ENCODE peak calls at places on chromosomes 6 and 20, in four cellular contexts. F is A673, P is epithelial cell of esophagus, K is left lung. V is an unnamed sample.

GRCh38 chr6:93581371-93581770 is 162.0 kb upstream of the EPHA7 start:
- DNase-seq in F (no peak), P (no peak), K (no peak), V (no peak)

GRCh38 chr6:40947876-40948514 is 91.0 kb downstream of the UNC5CL start:
- DNase-seq in P (peak; percentile 70), F (no peak), K (no peak), V (no peak)

GRCh38 chr20:4073852-4074741 is 58.7 kb upstream of the RNF24 start:
- DNase-seq in F (no peak), P (no peak), K (no peak), V (no peak)

GRCh38 chr6:128410584-128410983 is 109.8 kb downstream of the PTPRK start:
- DNase-seq in F (peak; percentile 40), K (no peak), P (no peak), V (no peak)

GRCh38 chr6:14652536-14652935 is 535.0 kb downstream of the CD83 start:
- DNase-seq in F (no peak), K (no peak), P (peak; percentile 86), V (no peak)

GRCh38 chr20:63835031-63835858 is 4.2 kb upstream of the ZBTB46 start:
- DNase-seq in P (peak; percentile 90), F (peak; percentile 42), K (peak; percentile 88), V (peak; percentile 68)

GRCh38 chr6:36848658-36849441 is 9.6 kb upstream of the CPNE5 start:
- DNase-seq in K (peak; percentile 82), F (no peak), P (peak; percentile 61), V (peak; percentile 52)

GRCh38 chr6:20572940-20573339 is 38.7 kb downstream of the CDKAL1 start:
- DNase-seq in P (peak; percentile 64), K (no peak), F (peak; percentile 83), V (no peak)

GRCh38 chr6:123519191-123519510 is 117.6 kb downstream of the TRDN start:
- DNase-seq in P (no peak), F (no peak), K (no peak), V (no peak)

GRCh38 chr6:122715725-122716124 is 63.8 kb upstream of the FABP7 start:
- DNase-seq in K (no peak), P (peak; percentile 12), F (no peak), V (no peak)

GRCh38 chr6:147217840-147218404 is 13.7 kb downstream of the STXBP5 start:
- DNase-seq in F (no peak), P (no peak), K (no peak), V (no peak)

GRCh38 chr20:46128310-46129151 is 10.4 kb downstream of the CD40 start:
- DNase-seq in F (peak; percentile 41), P (no peak), K (no peak), V (peak; percentile 61)

GRCh38 chr20:59525500-59526241 is 78.7 kb upstream of the PHACTR3 start:
- DNase-seq in F (peak; percentile 75), K (peak; percentile 81), P (peak; percentile 29), V (peak; percentile 87)

GRCh38 chr20:3798908-3799248 is 2.8 kb downstream of the CDC25B start:
- DNase-seq in K (no peak), P (no peak), F (no peak), V (no peak)

GRCh38 chr6:149209879-149210278 is 107.6 kb upstream of the TAB2 start:
- DNase-seq in P (no peak), F (no peak), K (no peak), V (no peak)

GRCh38 chr6:154632121-154632520 is 101.1 kb upstream of the SCAF8 start:
- DNase-seq in P (no peak), K (no peak), F (no peak), V (no peak)

GRCh38 chr20:5600982-5601381 is 149.2 kb upstream of the SHLD1 start:
- DNase-seq in K (no peak), F (no peak), P (no peak), V (no peak)

GRCh38 chr20:51712501-51713212 is 55.5 kb downstream of the ATP9A start:
- DNase-seq in F (peak; percentile 66), P (peak; percentile 40), K (no peak), V (no peak)

GRCh38 chr6:165637591-165637990 is 25.4 kb downstream of the PDE10A start:
- DNase-seq in K (no peak), F (no peak), P (no peak), V (no peak)

GRCh38 chr6:100823041-100823440 is 58.1 kb downstream of the ASCC3 start:
- DNase-seq in P (no peak), K (no peak), F (no peak), V (no peak)

GRCh38 chr6:42260424-42260888 is 42.8 kb upstream of the MRPS10 start:
- DNase-seq in P (no peak), F (peak; percentile 71), K (no peak), V (no peak)

GRCh38 chr6:116101298-116101718 is 655 bp downstream of the NT5DC1 start:
- DNase-seq in K (no peak), P (no peak), F (no peak), V (no peak)

GRCh38 chr20:58623579-58624473 is 27.3 kb upstream of the STX16 start:
- DNase-seq in P (peak; percentile 97), F (peak; percentile 78), K (no peak), V (peak; percentile 23)

GRCh38 chr6:167756594-167756993 is 70.1 kb upstream of the AFDN start:
- DNase-seq in K (no peak), P (no peak), F (no peak), V (no peak)

GRCh38 chr6:161429921-161430490 is 156.1 kb upstream of the AGPAT4 start:
- DNase-seq in P (no peak), K (no peak), F (no peak), V (no peak)

GRCh38 chr6:54618597-54618996 is 228.0 kb upstream of the FAM83B start:
- DNase-seq in K (no peak), P (no peak), F (no peak), V (no peak)

GRCh38 chr6:54619102-54619501 is 227.5 kb upstream of the FAM83B start:
- DNase-seq in P (no peak), F (no peak), K (no peak), V (no peak)

GRCh38 chr6:54614499-54615195 is 231.9 kb upstream of the FAM83B start:
- DNase-seq in P (no peak), F (no peak), K (peak; percentile 12), V (no peak)

GRCh38 chr6:54621285-54621684 is 225.3 kb upstream of the FAM83B start:
- DNase-seq in P (peak; percentile 70), K (no peak), F (peak; percentile 13), V (no peak)

DNA sequence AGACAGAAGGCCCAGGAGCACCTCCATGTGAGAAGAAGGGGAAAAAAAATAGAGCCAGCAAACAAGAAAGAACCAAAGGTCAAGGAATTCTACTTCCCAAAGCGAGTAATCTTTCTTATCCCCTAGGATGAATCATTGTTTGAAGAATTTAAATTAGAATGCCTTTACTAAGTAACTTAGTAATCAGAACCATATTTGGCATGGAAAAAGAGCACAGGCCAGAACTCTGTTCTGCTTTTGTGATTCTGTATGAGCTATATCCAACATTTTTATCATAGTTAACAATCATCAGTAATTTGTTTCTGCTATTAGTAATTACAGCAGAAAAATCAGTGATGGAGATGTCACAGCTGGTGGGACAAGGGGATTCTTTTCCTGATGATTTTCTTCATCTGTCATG is 228.8 kb upstream of the FAM83B start:
- DNase-seq in P (peak; percentile 46), K (no peak), F (no peak), V (no peak)
- TF ChIP-seq CTCF in P (no peak), K (no peak), F (no peak), V (no peak)

DNA sequence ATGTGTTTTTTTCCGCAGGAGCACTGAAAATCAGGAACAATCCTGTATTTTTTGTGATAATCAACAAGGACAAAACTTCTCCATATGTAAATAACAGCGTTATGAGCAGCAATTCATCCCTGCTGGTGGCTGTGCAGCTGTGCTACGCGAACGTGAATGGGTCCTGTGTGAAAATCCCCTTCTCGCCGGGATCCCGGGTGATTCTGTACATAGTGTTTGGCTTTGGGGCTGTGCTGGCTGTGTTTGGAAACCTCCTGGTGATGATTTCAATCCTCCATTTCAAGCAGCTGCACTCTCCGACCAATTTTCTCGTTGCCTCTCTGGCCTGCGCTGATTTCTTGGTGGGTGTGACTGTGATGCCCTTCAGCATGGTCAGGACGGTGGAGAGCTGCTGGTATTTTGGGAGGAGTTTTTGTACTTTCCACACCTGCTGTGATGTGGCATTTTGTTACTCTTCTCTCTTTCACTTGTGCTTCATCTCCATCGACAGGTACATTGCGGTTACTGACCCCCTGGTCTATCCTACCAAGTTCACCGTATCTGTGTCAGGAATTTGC is at the start of gene TAAR6:
- DNase-seq in K (no peak), P (no peak), F (no peak), V (no peak)
- TF ChIP-seq CTCF in K (no peak), P (no peak), F (no peak), V (no peak)

GRCh38 chr20:855466-856360 is 22.2 kb downstream of the FAM110A start:
- DNase-seq in F (no peak), P (peak; percentile 80), K (no peak), V (no peak)

GRCh38 chr20:860891-861290 is 27.4 kb downstream of the FAM110A start:
- DNase-seq in P (peak; percentile 71), F (no peak), K (no peak), V (no peak)

GRCh38 chr20:856361-856775 is 22.9 kb downstream of the FAM110A start:
- DNase-seq in K (no peak), F (no peak), P (peak; percentile 99), V (no peak)

GRCh38 chr20:858011-858410 is 24.5 kb downstream of the FAM110A start:
- DNase-seq in K (no peak), F (no peak), P (peak; percentile 93), V (no peak)

DNA sequence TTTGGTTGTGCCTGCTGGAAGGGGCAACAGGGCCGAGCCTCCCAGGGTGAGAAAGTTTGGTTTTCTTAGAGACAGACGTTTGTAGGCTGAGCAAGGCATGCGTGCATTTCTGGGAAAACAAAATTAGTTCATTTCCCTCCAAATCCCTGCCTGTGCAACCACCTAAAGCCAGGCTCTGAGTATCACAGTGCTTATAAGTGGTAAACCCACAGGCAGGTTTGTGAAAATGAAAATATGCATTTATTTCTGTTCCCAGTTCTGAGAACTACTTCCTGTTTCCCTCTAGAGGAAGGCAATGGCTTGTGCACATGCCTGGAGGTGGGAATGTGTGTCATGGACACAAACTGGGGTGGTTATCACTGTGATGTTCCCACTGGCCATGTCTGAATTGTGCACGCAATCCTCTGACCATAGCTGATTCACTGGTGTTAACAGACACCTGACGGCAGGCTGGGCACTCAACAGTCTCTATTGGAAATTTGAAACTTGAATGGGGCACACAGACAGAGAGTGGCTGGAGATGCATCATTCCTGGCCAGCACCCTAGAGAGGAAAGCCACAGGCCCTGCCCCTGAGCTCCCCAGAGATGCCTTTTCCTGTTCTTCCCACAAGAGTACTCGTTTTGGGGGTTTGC is 26.3 kb downstream of the FAM110A start:
- DNase-seq in K (no peak), P (peak; percentile 72), F (no peak), V (no peak)
- TF ChIP-seq CTCF in K (no peak), P (peak; percentile 45), F (no peak), V (no peak)

DNA sequence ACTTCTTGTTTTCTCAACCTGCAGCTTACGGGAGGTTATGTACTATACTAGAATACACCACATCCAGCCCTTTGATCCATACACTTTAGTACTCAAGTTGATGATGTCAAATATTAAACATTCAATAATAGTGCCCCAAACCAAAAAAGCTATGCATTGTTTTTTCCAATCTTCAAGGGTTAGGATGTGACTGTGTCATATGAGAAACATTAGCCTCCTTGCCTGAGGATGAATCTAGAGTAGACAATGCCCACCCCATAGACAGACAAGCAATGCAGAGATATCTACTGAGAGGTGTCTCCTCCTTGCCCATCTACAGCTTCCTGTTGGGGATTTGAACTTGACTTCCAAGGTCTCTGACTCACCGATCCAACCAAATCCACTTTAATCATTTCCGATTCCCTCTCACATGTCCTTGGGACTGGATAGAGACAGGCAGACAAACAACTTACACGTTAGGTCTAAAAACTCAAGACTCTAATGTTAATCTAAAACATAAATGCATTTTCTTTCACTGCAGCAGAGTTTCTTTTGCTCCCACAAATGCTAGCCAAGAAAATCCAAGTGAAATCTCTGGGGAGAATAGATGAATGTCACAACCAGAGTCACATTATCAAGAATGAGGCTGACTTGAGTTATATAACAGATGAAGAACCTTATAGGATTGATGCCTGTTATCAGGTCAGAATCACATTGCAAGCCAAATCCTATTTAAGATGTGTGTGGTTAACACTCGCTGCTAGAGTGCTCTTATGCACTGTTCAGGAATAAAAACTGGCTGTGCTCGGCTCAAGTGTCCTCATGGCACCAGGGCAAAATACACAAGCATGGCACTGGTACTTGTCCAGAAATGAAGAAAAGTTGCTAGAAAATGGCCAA is 75.5 kb upstream of the TNFAIP3 start:
- DNase-seq in P (no peak), F (no peak), K (no peak), V (no peak)
- TF ChIP-seq CTCF in P (no peak), F (no peak), K (no peak), V (no peak)

V was measured in neural crest cell.